ENCODE peak calls at places on chromosomes 12 and 14, in five cellular contexts. H is adrenal gland, I is pancreas, Q is ovary, Y is OCI-LY7. R is an unnamed sample. For H3K9me3 and H3K36me3, the result is how much of the 10 kb centered on the place peaks cover.

GRCh38 chr12:46449161-46449715 is 76.7 kb upstream of the SLC38A2 start:
- DNase-seq in H (no peak), I (no peak), Q (no peak), Y (no peak), R (no peak)

GRCh38 chr14:30658645-30659044 is 36.5 kb downstream of the SCFD1 start:
- DNase-seq in H (no peak), I (no peak), Q (no peak), Y (no peak), R (no peak)

GRCh38 chr14:90017371-90017770 is 44.4 kb upstream of the KCNK13 start:
- DNase-seq in H (no peak), I (no peak), Q (no peak), Y (no peak), R (no peak)

GRCh38 chr12:87302126-87302732 is 727.0 kb downstream of the C12orf50 start:
- DNase-seq in H (no peak), I (no peak), Q (no peak), Y (no peak), R (no peak)

GRCh38 chr12:131153016-131153415 is 199.3 kb downstream of the ADGRD1 start:
- DNase-seq in H (no peak), I (no peak), Q (no peak), Y (no peak), R (no peak)

GRCh38 chr12:113996026-113996425 is 29.9 kb upstream of the RBM19 start:
- DNase-seq in H (no peak), I (no peak), Q (no peak), Y (no peak), R (no peak)

GRCh38 chr14:33851366-33851765 is 99.5 kb downstream of the EGLN3 start:
- DNase-seq in H (no peak), I (no peak), Q (no peak), Y (no peak), R (no peak)

GRCh38 chr14:63178912-63179311 is 25.3 kb upstream of the RHOJ start:
- DNase-seq in H (no peak), I (no peak), Q (no peak), Y (no peak), R (no peak)

GRCh38 chr14:99656171-99656570 is 11.2 kb downstream of the HHIPL1 start:
- DNase-seq in H (no peak), I (no peak), Q (no peak), Y (no peak), R (no peak)

GRCh38 chr12:91211869-91212268 is 29.3 kb upstream of the DCN start:
- DNase-seq in H (no peak), I (no peak), Q (no peak), Y (no peak), R (no peak)

GRCh38 chr14:76163668-76164363 is 12.1 kb downstream of the GPATCH2L start:
- DNase-seq in H (no peak), I (no peak), Q (no peak), Y (no peak), R (no peak)

GRCh38 chr12:102740157-102741032 is 176.6 kb downstream of the PAH start:
- DNase-seq in H (no peak), I (no peak), Q (no peak), Y (peak), R (no peak)

GRCh38 chr14:54503476-54503875 is 6.2 kb upstream of the CGRRF1 start:
- DNase-seq in H (no peak), I (no peak), Q (no peak), Y (peak), R (no peak)

GRCh38 chr12:69908208-69908607 is 83.2 kb downstream of the MYRFL start:
- DNase-seq in H (no peak), I (no peak), Q (no peak), Y (no peak), R (no peak)

GRCh38 chr12:52910248-52910883 is 5.5 kb upstream of the KRT8 start:
- DNase-seq in H (no peak), I (no peak), Q (no peak), Y (no peak), R (no peak)

GRCh38 chr12:93442411-93443340 is 929 bp upstream of the UBE2N start:
- DNase-seq in H (no peak), I (no peak), Q (no peak), Y (no peak), R (no peak)

GRCh38 chr12:45244561-45245348 is 28.9 kb downstream of the ANO6 start:
- DNase-seq in H (no peak), I (no peak), Q (no peak), Y (peak), R (no peak)

GRCh38 chr14:23863836-23864235 is 89.7 kb upstream of the DHRS4 start:
- DNase-seq in H (no peak), I (no peak), Q (no peak), Y (no peak), R (no peak)

GRCh38 chr12:42145197-42145549 is 499 bp upstream of the GXYLT1 start:
- DNase-seq in H (no peak), I (no peak), Q (no peak), Y (peak), R (no peak)

GRCh38 chr12:19909418-19909817 is 458.9 kb upstream of the PDE3A start:
- DNase-seq in H (no peak), I (no peak), Q (no peak), Y (no peak), R (no peak)

GRCh38 chr14:57884175-57884574 is 18.3 kb upstream of the SLC35F4 start:
- DNase-seq in H (no peak), I (no peak), Q (no peak), Y (no peak), R (no peak)

GRCh38 chr14:76918176-76918750 is 92.1 kb downstream of the LRRC74A start:
- DNase-seq in H (peak), I (peak), Q (peak), Y (no peak), R (peak)

GRCh38 chr12:108430245-108430644 is 84.8 kb upstream of the FICD start:
- DNase-seq in H (no peak), I (no peak), Q (no peak), Y (no peak), R (no peak)

GRCh38 chr12:104547239-104547638 is 90.5 kb downstream of the CHST11 start:
- DNase-seq in H (no peak), I (no peak), Q (no peak), Y (no peak), R (peak)

GRCh38 chr12:57726884-57727757 is 11.4 kb downstream of the AGAP2 start:
- DNase-seq in H (peak), I (peak), Q (peak), Y (no peak), R (peak)

GRCh38 chr12:53014709-53015108 is 8.5 kb downstream of the EIF4B start:
- DNase-seq in H (no peak), I (no peak), Q (no peak), Y (no peak), R (no peak)

GRCh38 chr14:92464716-92465115 is 48.9 kb upstream of the RIN3 start:
- DNase-seq in H (no peak), I (no peak), Q (no peak), Y (no peak), R (no peak)

GRCh38 chr12:69059465-69060457 is 126.8 kb upstream of the CPM start:
- DNase-seq in H (no peak), I (no peak), Q (no peak), Y (no peak), R (no peak)

GRCh38 chr12:44960856-44961255 is 84.7 kb upstream of the NELL2 start:
- DNase-seq in H (no peak), I (no peak), Q (no peak), Y (no peak), R (no peak)

GRCh38 chr12:76083761-76084276 is 666 bp downstream of the NAP1L1 start:
- DNase-seq in H (peak), I (peak), Q (peak), Y (peak), R (peak)

GRCh38 chr12:86241600-86241999 is 14.6 kb downstream of the MGAT4C start:
- DNase-seq in H (no peak), I (no peak), Q (no peak), Y (no peak), R (no peak)

GRCh38 chr14:23559921-23560520 is 4.0 kb downstream of the THTPA start:
- DNase-seq in H (no peak), I (no peak), Q (no peak), Y (no peak), R (no peak)

GRCh38 chr12:27220057-27220987 is 23.8 kb upstream of the STK38L start:
- DNase-seq in H (no peak), I (no peak), Q (no peak), Y (peak), R (no peak)

GRCh38 chr14:88879016-88879415 is 54.6 kb downstream of the TTC8 start:
- DNase-seq in H (peak), I (no peak), Q (no peak), Y (no peak), R (no peak)

GRCh38 chr12:112179936-112180335 is 54.6 kb downstream of the TRAFD1 start:
- DNase-seq in H (no peak), I (no peak), Q (no peak), Y (no peak), R (no peak)

GRCh38 chr14:33052899-33053400 is 114.3 kb downstream of the NPAS3 start:
- DNase-seq in H (no peak), I (no peak), Q (no peak), Y (no peak), R (no peak)

GRCh38 chr12:113840401-113841042 is 125.6 kb downstream of the RBM19 start:
- DNase-seq in H (no peak), I (no peak), Q (no peak), Y (no peak), R (no peak)

GRCh38 chr14:105919458-105920150 is 393.2 kb downstream of the TMEM121 start:
- DNase-seq in H (no peak), I (no peak), Q (no peak), Y (no peak), R (peak)

GRCh38 chr12:66361703-66362102 is 59.4 kb downstream of the HELB start:
- DNase-seq in H (no peak), I (no peak), Q (no peak), Y (no peak), R (no peak)

GRCh38 chr12:27575780-27576154 is 51.8 kb downstream of the PPFIBP1 start:
- DNase-seq in H (no peak), I (no peak), Q (no peak), Y (no peak), R (no peak)

GRCh38 chr12:54389139-54389508 is 4.6 kb upstream of the ZNF385A start:
- DNase-seq in H (no peak), I (no peak), Q (no peak), Y (no peak), R (no peak)
- TF ChIP-seq CTCF in H (no peak), I (no peak), Q (no peak), Y (no peak), R (no peak)

GRCh38 chr14:70942342-70942706 is 35.1 kb downstream of the PCNX1 start:
- DNase-seq in H (no peak), I (no peak), Q (no peak), Y (no peak), R (no peak)

GRCh38 chr14:70947739-70948138 is 40.5 kb downstream of the PCNX1 start:
- DNase-seq in H (no peak), I (no peak), Q (no peak), Y (peak), R (no peak)

GRCh38 chr14:70943838-70944237 is 36.6 kb downstream of the PCNX1 start:
- DNase-seq in H (no peak), I (no peak), Q (no peak), Y (peak), R (no peak)
- H3K9me3 ChIP-seq in H (under half), I (under half), Q (under half), Y (under half), R (under half)

GRCh38 chr12:72729451-72730010 is 457.4 kb downstream of the TRHDE start:
- DNase-seq in H (no peak), I (no peak), Q (no peak), Y (no peak), R (no peak)
- H3K36me3 ChIP-seq in H (under half), I (under half), Q (under half), Y (under half), R (under half)

GRCh38 chr14:38198425-38198824 is 9.3 kb upstream of the SSTR1 start:
- DNase-seq in H (no peak), I (no peak), Q (no peak), Y (no peak), R (no peak)

GRCh38 chr14:38199768-38200167 is 7.9 kb upstream of the SSTR1 start:
- DNase-seq in H (no peak), I (no peak), Q (no peak), Y (no peak), R (no peak)

GRCh38 chr14:38197761-38198345 is 9.9 kb upstream of the SSTR1 start:
- DNase-seq in H (no peak), I (no peak), Q (no peak), Y (no peak), R (no peak)

GRCh38 chr14:38199076-38199475 is 8.6 kb upstream of the SSTR1 start:
- DNase-seq in H (no peak), I (no peak), Q (no peak), Y (no peak), R (no peak)

GRCh38 chr14:38197001-38197760 is 10.5 kb upstream of the SSTR1 start:
- DNase-seq in H (no peak), I (no peak), Q (no peak), Y (peak), R (no peak)
- TF ChIP-seq CTCF in H (peak), I (peak), Q (no peak), Y (peak), R (peak)

GRCh38 chr14:26394114-26394855 is 203.5 kb downstream of the NOVA1 start:
- DNase-seq in H (no peak), I (no peak), Q (no peak), Y (no peak), R (no peak)
- H3K9me3 ChIP-seq in H (under half), I (under half), Q (under half), Y (under half), R (under half)

DNA sequence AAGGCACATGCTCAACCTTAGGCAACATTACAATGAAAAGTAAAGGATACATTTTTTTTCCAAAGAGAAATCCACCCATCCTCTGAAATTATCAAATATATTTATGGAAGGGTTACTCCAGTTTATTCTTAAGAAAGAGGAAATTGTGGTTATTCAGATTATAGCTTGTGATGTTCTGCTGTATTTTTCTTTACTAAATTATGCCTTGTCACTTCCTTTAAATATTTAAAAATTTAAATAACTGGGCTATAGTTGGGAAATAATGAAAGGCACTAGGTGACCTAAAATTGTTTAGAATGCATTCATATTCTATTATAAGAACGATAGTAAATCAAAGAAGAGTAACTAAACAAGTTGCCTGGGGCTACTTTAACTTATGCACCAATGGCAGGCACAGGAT is 190.6 kb upstream of the PPFIA2 start:
- DNase-seq in H (no peak), I (no peak), Q (no peak), Y (no peak), R (no peak)
- H3K36me3 ChIP-seq in H (under half), I (under half), Q (under half), Y (under half), R (under half)

DNA sequence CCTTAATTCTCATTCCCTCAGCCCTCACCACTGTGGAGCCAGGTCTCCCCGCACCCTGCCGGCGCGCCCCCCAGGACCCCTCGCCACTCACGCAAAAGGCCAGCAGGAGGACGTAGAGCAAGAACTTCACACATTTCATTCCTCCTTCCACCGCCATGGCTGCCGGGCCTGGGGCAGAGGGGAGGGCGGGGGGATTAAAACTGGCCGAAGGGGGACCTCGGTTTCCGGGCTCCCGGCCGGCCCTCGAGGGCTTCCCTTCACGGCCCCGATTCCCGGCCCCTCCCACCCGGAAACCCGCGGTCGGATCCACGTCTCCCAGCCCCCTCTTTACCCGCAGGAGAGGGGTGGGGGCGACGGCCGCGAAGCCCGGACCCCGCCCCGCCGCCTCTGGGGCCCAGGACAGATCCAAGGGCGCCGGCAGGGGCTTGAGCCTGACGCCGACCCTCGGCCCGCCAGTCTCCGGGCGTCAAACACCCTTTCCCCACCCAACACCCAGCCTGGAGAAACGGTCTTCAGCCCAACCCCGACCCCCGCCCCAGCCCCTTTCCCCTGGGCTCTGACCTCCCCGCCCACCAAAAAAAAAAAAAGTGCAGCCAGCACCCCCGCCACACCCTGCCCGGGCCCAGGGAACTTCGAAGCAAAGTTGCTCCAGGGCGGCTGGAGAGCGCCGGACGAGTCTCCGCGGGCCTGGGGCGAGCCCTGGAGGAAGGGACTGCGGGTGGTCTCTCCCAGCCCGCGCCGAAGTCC is 451 bp downstream of the CD63 start:
- DNase-seq in H (peak), I (peak), Q (peak), Y (peak), R (peak)
- TF ChIP-seq CTCF in H (no peak), I (no peak), Q (no peak), Y (no peak), R (no peak)

GRCh38 chr12:81105687-81106086 is 27.8 kb downstream of the ACSS3 start:
- DNase-seq in H (no peak), I (no peak), Q (no peak), Y (no peak), R (no peak)
- H3K9me3 ChIP-seq in H (under half), I (under half), Q (under half), Y (under half), R (under half)

R was measured in lower lobe of right lung.